ENCODE peak calls at places on chromosomes 16 and 17, in five cellular contexts. H, D, O, J and L are unnamed samples.

GRCh38 chr16:4611337-4612023 is 3.2 kb downstream of the UBALD1 start:
- DNase-seq in D (no peak), J (no peak), O (no peak), H (no peak), L (peak; percentile 45)

GRCh38 chr16:89031715-89032659 is 55.0 kb upstream of the CBFA2T3 start:
- DNase-seq in H (no peak), D (peak; percentile 79), O (peak; percentile 26), J (peak; percentile 37), L (peak; percentile 79)

GRCh38 chr16:50671644-50672260 is 9.4 kb downstream of the SNX20 start:
- DNase-seq in J (no peak), D (no peak), O (no peak), H (peak; percentile 22), L (peak; percentile 78)

GRCh38 chr17:40915199-40915661 is 22.2 kb downstream of the KRT23 start:
- DNase-seq in D (no peak), O (no peak), H (peak; percentile 100), J (no peak), L (peak; percentile 28)

GRCh38 chr16:66277311-66278070 is 89.0 kb upstream of the CDH5 start:
- DNase-seq in D (no peak), H (peak; percentile 23), O (no peak), J (no peak), L (no peak)

GRCh38 chr17:72702136-72702735 is 390.3 kb downstream of the SLC39A11 start:
- DNase-seq in O (no peak), H (peak; percentile 66), D (no peak), J (no peak), L (no peak)

GRCh38 chr16:27470567-27471431 is 68.8 kb downstream of the IL21R start:
- DNase-seq in J (no peak), H (no peak), O (peak; percentile 48), D (peak; percentile 80), L (no peak)

GRCh38 chr16:88854306-88855111 is 2.2 kb downstream of the GALNS start:
- DNase-seq in H (no peak), D (peak; percentile 68), O (no peak), J (no peak), L (peak; percentile 27)

GRCh38 chr16:86608301-86608747 is 30.0 kb downstream of the FOXL1 start:
- DNase-seq in D (no peak), J (no peak), H (no peak), O (no peak), L (no peak)

GRCh38 chr17:57956311-57957119 is 1.3 kb upstream of the CUEDC1 start:
- DNase-seq in O (no peak), H (no peak), J (peak; percentile 20), D (no peak), L (no peak)

GRCh38 chr17:46910179-46910927 is 12.6 kb upstream of the GOSR2 start:
- DNase-seq in J (peak; percentile 59), O (no peak), D (no peak), H (no peak), L (no peak)

GRCh38 chr17:68152161-68152571 is 95.7 kb upstream of the AMZ2 start:
- DNase-seq in J (no peak), O (no peak), D (no peak), H (no peak), L (no peak)

DNA sequence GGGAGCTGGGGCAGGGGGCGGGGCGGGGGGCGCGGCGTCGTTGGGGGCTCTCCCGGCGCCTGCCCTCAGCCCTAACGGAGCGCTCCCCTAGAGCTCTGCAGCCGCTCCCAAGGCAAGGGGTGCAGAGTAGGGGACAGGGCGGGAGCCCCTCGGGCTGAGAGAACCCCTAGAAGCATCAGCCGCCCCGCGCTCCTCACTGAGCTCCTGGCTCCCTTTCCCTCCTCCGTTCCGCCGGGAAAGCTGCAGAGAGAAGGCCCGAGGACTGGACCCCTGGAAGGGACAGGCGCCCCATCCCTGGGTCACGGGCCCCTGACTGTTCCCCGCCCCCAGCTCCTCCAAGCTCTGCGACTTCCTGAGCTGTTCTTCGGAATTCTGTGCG is 232 bp upstream of the PLXDC1 start:
- DNase-seq in O (no peak), D (no peak), H (no peak), J (no peak), L (no peak)
- H3K4me3 ChIP-seq in O (peak overlapping the region; percentile 8), D (no peak overlapping the region), H (no peak overlapping the region), J (peak overlapping the region; percentile 49), L (peak overlapping the region; percentile 27)

DNA sequence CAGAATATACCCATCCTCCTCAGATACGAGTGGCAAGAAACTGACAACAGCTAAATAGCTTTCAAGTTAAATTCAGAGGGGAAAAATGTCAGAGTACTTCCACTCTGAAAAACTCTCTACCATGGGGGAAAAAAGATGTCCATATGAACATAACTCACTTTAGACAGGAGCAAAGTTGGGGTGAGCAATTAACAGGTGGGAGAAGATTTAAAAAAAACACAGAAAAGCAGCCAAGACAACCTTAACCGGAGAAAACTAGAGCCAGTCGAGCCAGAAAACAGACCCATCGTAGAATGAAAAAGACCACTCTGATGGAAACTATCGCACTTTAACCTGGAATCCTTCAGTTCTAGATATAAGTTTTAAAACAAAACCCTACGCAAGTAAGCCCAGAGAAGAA is 833 bp downstream of the TERF2 start:
- DNase-seq in J (no peak), H (no peak), D (no peak), O (no peak), L (no peak)
- H3K4me3 ChIP-seq in J (peak overlapping the region; percentile 85), H (peak overlapping the region; percentile 57), D (peak overlapping the region; percentile 83), O (peak overlapping the region; percentile 59), L (peak overlapping the region; percentile 83)

GRCh38 chr17:56436142-56436541 is 157.4 kb upstream of the NOG start:
- DNase-seq in D (no peak), J (no peak), O (no peak), H (no peak), L (no peak)

GRCh38 chr17:56434610-56435009 is 158.9 kb upstream of the NOG start:
- DNase-seq in J (no peak), H (no peak), O (no peak), D (no peak), L (no peak)

GRCh38 chr17:56432443-56432842 is 161.1 kb upstream of the NOG start:
- DNase-seq in O (no peak), J (no peak), H (no peak), D (no peak), L (no peak)

GRCh38 chr17:56426901-56427300 is 166.6 kb upstream of the NOG start:
- DNase-seq in J (no peak), O (no peak), D (no peak), H (no peak), L (no peak)

GRCh38 chr17:56431736-56432135 is 161.8 kb upstream of the NOG start:
- DNase-seq in O (no peak), J (no peak), D (no peak), H (no peak), L (no peak)
- H3K4me3 ChIP-seq in O (no peak overlapping the region), J (no peak overlapping the region), D (no peak overlapping the region), H (no peak overlapping the region), L (no peak overlapping the region)

DNA sequence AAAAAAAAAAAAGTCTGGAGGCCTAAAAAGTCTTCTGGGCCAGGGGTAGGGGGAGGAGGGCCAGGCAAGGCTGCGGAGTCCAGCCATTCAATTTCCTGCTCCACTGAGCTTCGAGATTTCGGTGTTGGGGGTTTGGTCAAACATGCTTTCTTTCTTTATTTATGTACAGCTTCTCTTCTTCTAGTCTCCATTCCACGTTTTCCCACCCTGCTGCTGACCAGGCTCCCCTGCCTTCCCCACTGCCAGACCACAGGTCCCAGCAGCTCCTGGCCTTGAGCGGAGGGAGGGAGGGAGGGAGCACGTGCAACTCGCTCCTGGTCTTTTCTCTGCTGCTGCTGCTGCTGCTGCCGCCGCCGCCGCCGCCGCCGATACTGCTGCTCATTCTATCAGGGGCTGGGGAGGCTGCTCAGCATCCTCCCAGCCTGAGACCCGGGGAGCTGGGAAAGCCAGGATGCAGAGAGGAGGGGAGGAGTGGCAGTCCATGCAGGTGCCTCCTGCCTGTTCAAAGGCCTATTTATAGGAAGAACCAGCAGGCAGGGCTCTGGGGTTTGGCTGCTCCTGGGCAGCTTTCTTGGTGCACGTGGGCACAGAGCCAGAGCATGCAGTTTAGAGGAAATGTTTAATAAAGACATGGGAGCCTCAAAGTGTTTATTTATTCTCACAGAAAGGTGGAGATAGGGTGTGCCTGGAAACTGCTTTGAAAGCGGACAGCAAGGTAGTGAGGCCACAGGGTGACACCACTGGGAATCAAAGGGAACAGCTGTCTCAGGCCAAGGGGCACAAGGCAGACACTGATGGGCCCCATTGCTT is 23.4 kb upstream of the ZFHX3 start:
- DNase-seq in D (peak; percentile 74), H (no peak), O (no peak), J (peak; percentile 59), L (no peak)
- H3K4me3 ChIP-seq in D (no peak overlapping the region), H (no peak overlapping the region), O (no peak overlapping the region), J (peak overlapping the region; percentile 39), L (no peak overlapping the region)

GRCh38 chr16:1874854-1875253 is 2.9 kb upstream of the MEIOB start:
- DNase-seq in J (no peak), H (no peak), O (no peak), D (no peak), L (no peak)

GRCh38 chr16:1876468-1876867 is 4.5 kb upstream of the MEIOB start:
- DNase-seq in J (no peak), H (no peak), D (no peak), O (no peak), L (no peak)

GRCh38 chr16:1870365-1871082 is 1.4 kb downstream of the MEIOB start:
- DNase-seq in J (no peak), O (no peak), D (no peak), H (peak; percentile 95), L (no peak)

GRCh38 chr16:1877089-1877488 is 5.1 kb upstream of the MEIOB start:
- DNase-seq in O (no peak), H (no peak), J (no peak), D (no peak), L (no peak)

DNA sequence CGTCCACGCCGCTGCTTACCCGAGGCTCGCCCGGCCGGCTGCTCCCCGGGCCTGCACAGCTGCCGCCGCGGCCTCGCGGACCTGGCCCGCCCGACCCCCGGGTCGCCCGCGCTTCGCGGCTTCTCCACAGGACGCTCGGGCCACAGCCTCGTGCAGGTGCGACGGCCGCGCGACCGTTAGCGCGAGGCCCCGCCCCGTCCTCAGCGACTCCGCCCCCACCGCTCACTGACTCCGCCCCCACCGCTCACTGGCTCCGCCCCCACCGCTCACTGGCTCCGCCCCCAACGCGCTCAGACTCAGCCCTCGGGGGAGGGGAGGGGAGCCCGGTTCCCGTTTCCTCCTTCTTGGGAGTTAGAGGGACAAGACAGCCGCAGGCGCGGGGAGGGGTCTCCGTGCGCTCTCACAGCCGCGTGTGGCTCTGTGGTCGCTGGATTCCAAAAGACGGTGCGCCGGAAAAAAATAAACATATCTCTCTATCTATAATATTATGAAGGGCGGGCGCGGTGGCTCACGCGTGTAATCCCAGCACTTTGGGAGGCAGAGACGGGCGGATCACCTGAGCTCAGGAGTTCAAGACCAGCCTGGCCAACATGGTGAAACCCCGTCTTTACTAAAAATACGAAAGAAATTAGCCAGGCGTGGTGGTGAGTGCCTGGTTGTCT is at the start of gene MEIOB:
- DNase-seq in H (no peak), J (no peak), D (no peak), O (no peak), L (no peak)
- H3K4me3 ChIP-seq in H (no peak within 1 kb of the TSS), J (peak within 1 kb of the TSS; percentile 13), D (no peak within 1 kb of the TSS), O (no peak within 1 kb of the TSS), L (peak within 1 kb of the TSS; percentile 26)

GRCh38 chr17:50260501-50260911 is 13.8 kb upstream of the TMEM92 start:
- DNase-seq in O (no peak), J (no peak), H (no peak), D (no peak), L (no peak)

GRCh38 chr17:50258647-50259483 is 15.4 kb upstream of the TMEM92 start:
- DNase-seq in O (peak; percentile 29), D (no peak), H (no peak), J (no peak), L (no peak)

GRCh38 chr17:50261051-50261915 is 13.0 kb upstream of the TMEM92 start:
- DNase-seq in O (peak; percentile 13), D (peak; percentile 19), J (no peak), H (no peak), L (no peak)

GRCh38 chr17:50257574-50258224 is 16.6 kb upstream of the TMEM92 start:
- DNase-seq in H (no peak), O (peak; percentile 17), J (no peak), D (peak; percentile 83), L (no peak)

GRCh38 chr17:50259484-50260324 is 14.6 kb upstream of the TMEM92 start:
- DNase-seq in H (no peak), O (no peak), J (no peak), D (no peak), L (no peak)
- H3K4me3 ChIP-seq in H (no peak overlapping the region), O (no peak overlapping the region), J (no peak overlapping the region), D (no peak overlapping the region), L (no peak overlapping the region)